ENCODE peak calls at places on chromosomes 13 and 19, in nine cellular contexts. One of them, this sample, is unnamed.

GRCh38 chr13:61410669-61411297 is 4.9 kb downstream of the PCDH20 start:
- DNase-seq in fibroblast of the conjunctiva: no peak
- DNase-seq in endodermal cell: no peak
- DNase-seq in uterus: no peak
- DNase-seq in C1 segment of cervical spinal cord: no peak
- DNase-seq in Peyer's patch: no peak
- DNase-seq in T-helper 1 cell: no peak
- DNase-seq in kidney glomerular epithelial cell: peak
- DNase-seq in activated effector memory CD4-positive, alpha-beta T cell treated with anti-CD3 and anti-CD28 coated beads, Interleukin-2, amount 50 U/mL, for 16 hours: no peak
- DNase-seq in this sample: peak

GRCh38 chr19:40416918-40417713 is 3.9 kb upstream of the PRX start:
- DNase-seq in fibroblast of the conjunctiva: no peak
- DNase-seq in T-helper 1 cell: no peak
- DNase-seq in uterus: no peak
- DNase-seq in C1 segment of cervical spinal cord: no peak
- DNase-seq in endodermal cell: peak
- DNase-seq in kidney glomerular epithelial cell: no peak
- DNase-seq in activated effector memory CD4-positive, alpha-beta T cell treated with anti-CD3 and anti-CD28 coated beads, Interleukin-2, amount 50 U/mL, for 16 hours: no peak
- DNase-seq in Peyer's patch: peak
- DNase-seq in this sample: no peak

GRCh38 chr13:113631341-113632095 is 26.5 kb downstream of the ATP4B start:
- DNase-seq in T-helper 1 cell: no peak
- DNase-seq in uterus: no peak
- DNase-seq in Peyer's patch: no peak
- DNase-seq in C1 segment of cervical spinal cord: no peak
- DNase-seq in activated effector memory CD4-positive, alpha-beta T cell treated with anti-CD3 and anti-CD28 coated beads, Interleukin-2, amount 50 U/mL, for 16 hours: no peak
- DNase-seq in endodermal cell: no peak
- DNase-seq in kidney glomerular epithelial cell: no peak
- DNase-seq in fibroblast of the conjunctiva: no peak
- DNase-seq in this sample: no peak

GRCh38 chr19:3178973-3179738 is 587 bp downstream of the S1PR4 start:
- DNase-seq in kidney glomerular epithelial cell: no peak
- DNase-seq in C1 segment of cervical spinal cord: no peak
- DNase-seq in endodermal cell: peak
- DNase-seq in activated effector memory CD4-positive, alpha-beta T cell treated with anti-CD3 and anti-CD28 coated beads, Interleukin-2, amount 50 U/mL, for 16 hours: peak
- DNase-seq in fibroblast of the conjunctiva: no peak
- DNase-seq in Peyer's patch: peak
- DNase-seq in uterus: no peak
- DNase-seq in T-helper 1 cell: no peak
- DNase-seq in this sample: no peak

GRCh38 chr19:29855771-29856510 is 44.1 kb downstream of the CCNE1 start:
- DNase-seq in fibroblast of the conjunctiva: no peak
- DNase-seq in T-helper 1 cell: no peak
- DNase-seq in endodermal cell: no peak
- DNase-seq in Peyer's patch: no peak
- DNase-seq in activated effector memory CD4-positive, alpha-beta T cell treated with anti-CD3 and anti-CD28 coated beads, Interleukin-2, amount 50 U/mL, for 16 hours: no peak
- DNase-seq in uterus: no peak
- DNase-seq in C1 segment of cervical spinal cord: no peak
- DNase-seq in kidney glomerular epithelial cell: no peak
- DNase-seq in this sample: no peak

GRCh38 chr19:35722897-35723296 is 5.1 kb downstream of the KMT2B start:
- DNase-seq in T-helper 1 cell: no peak
- DNase-seq in endodermal cell: no peak
- DNase-seq in activated effector memory CD4-positive, alpha-beta T cell treated with anti-CD3 and anti-CD28 coated beads, Interleukin-2, amount 50 U/mL, for 16 hours: no peak
- DNase-seq in fibroblast of the conjunctiva: no peak
- DNase-seq in Peyer's patch: no peak
- DNase-seq in kidney glomerular epithelial cell: no peak
- DNase-seq in uterus: no peak
- DNase-seq in C1 segment of cervical spinal cord: no peak
- DNase-seq in this sample: no peak

GRCh38 chr13:35157143-35157755 is 215.2 kb downstream of the NBEA start:
- DNase-seq in T-helper 1 cell: peak
- DNase-seq in Peyer's patch: peak
- DNase-seq in activated effector memory CD4-positive, alpha-beta T cell treated with anti-CD3 and anti-CD28 coated beads, Interleukin-2, amount 50 U/mL, for 16 hours: no peak
- DNase-seq in kidney glomerular epithelial cell: peak
- DNase-seq in fibroblast of the conjunctiva: peak
- DNase-seq in endodermal cell: peak
- DNase-seq in C1 segment of cervical spinal cord: no peak
- DNase-seq in uterus: peak
- DNase-seq in this sample: peak

GRCh38 chr13:73870036-73870741 is 264.0 kb downstream of the KLF12 start:
- DNase-seq in activated effector memory CD4-positive, alpha-beta T cell treated with anti-CD3 and anti-CD28 coated beads, Interleukin-2, amount 50 U/mL, for 16 hours: no peak
- DNase-seq in fibroblast of the conjunctiva: no peak
- DNase-seq in C1 segment of cervical spinal cord: no peak
- DNase-seq in Peyer's patch: no peak
- DNase-seq in endodermal cell: no peak
- DNase-seq in kidney glomerular epithelial cell: no peak
- DNase-seq in uterus: no peak
- DNase-seq in T-helper 1 cell: no peak
- DNase-seq in this sample: peak

GRCh38 chr19:42450314-42450934 is 7.7 kb upstream of the CXCL17 start:
- DNase-seq in uterus: peak
- DNase-seq in C1 segment of cervical spinal cord: peak
- DNase-seq in T-helper 1 cell: peak
- DNase-seq in fibroblast of the conjunctiva: peak
- DNase-seq in kidney glomerular epithelial cell: peak
- DNase-seq in Peyer's patch: peak
- DNase-seq in activated effector memory CD4-positive, alpha-beta T cell treated with anti-CD3 and anti-CD28 coated beads, Interleukin-2, amount 50 U/mL, for 16 hours: peak
- DNase-seq in endodermal cell: peak
- DNase-seq in this sample: peak

GRCh38 chr13:99417821-99418662 is 83.2 kb upstream of the TM9SF2 start:
- DNase-seq in Peyer's patch: peak
- DNase-seq in T-helper 1 cell: no peak
- DNase-seq in activated effector memory CD4-positive, alpha-beta T cell treated with anti-CD3 and anti-CD28 coated beads, Interleukin-2, amount 50 U/mL, for 16 hours: peak
- DNase-seq in kidney glomerular epithelial cell: no peak
- DNase-seq in C1 segment of cervical spinal cord: no peak
- DNase-seq in endodermal cell: no peak
- DNase-seq in fibroblast of the conjunctiva: no peak
- DNase-seq in uterus: no peak
- DNase-seq in this sample: no peak

GRCh38 chr19:41993612-41994483 is at the start of gene ATP1A3:
- DNase-seq in Peyer's patch: peak
- DNase-seq in endodermal cell: peak
- DNase-seq in C1 segment of cervical spinal cord: peak
- DNase-seq in uterus: no peak
- DNase-seq in kidney glomerular epithelial cell: no peak
- DNase-seq in fibroblast of the conjunctiva: no peak
- DNase-seq in activated effector memory CD4-positive, alpha-beta T cell treated with anti-CD3 and anti-CD28 coated beads, Interleukin-2, amount 50 U/mL, for 16 hours: peak
- DNase-seq in T-helper 1 cell: peak
- DNase-seq in this sample: no peak

GRCh38 chr13:53920916-53921315 is 892.3 kb downstream of the OLFM4 start:
- DNase-seq in C1 segment of cervical spinal cord: no peak
- DNase-seq in T-helper 1 cell: no peak
- DNase-seq in activated effector memory CD4-positive, alpha-beta T cell treated with anti-CD3 and anti-CD28 coated beads, Interleukin-2, amount 50 U/mL, for 16 hours: no peak
- DNase-seq in Peyer's patch: no peak
- DNase-seq in endodermal cell: no peak
- DNase-seq in fibroblast of the conjunctiva: no peak
- DNase-seq in uterus: no peak
- DNase-seq in kidney glomerular epithelial cell: no peak
- DNase-seq in this sample: no peak

GRCh38 chr19:30325657-30326056 is 46.5 kb upstream of the ZNF536 start:
- DNase-seq in Peyer's patch: no peak
- DNase-seq in endodermal cell: peak
- DNase-seq in activated effector memory CD4-positive, alpha-beta T cell treated with anti-CD3 and anti-CD28 coated beads, Interleukin-2, amount 50 U/mL, for 16 hours: no peak
- DNase-seq in kidney glomerular epithelial cell: no peak
- DNase-seq in uterus: no peak
- DNase-seq in C1 segment of cervical spinal cord: no peak
- DNase-seq in T-helper 1 cell: no peak
- DNase-seq in fibroblast of the conjunctiva: no peak
- DNase-seq in this sample: no peak

GRCh38 chr19:41740415-41741243 is 14.7 kb upstream of the CEACAM6 start:
- DNase-seq in endodermal cell: no peak
- DNase-seq in uterus: no peak
- DNase-seq in fibroblast of the conjunctiva: no peak
- DNase-seq in activated effector memory CD4-positive, alpha-beta T cell treated with anti-CD3 and anti-CD28 coated beads, Interleukin-2, amount 50 U/mL, for 16 hours: no peak
- DNase-seq in Peyer's patch: no peak
- DNase-seq in C1 segment of cervical spinal cord: no peak
- DNase-seq in T-helper 1 cell: no peak
- DNase-seq in kidney glomerular epithelial cell: no peak
- DNase-seq in this sample: no peak

GRCh38 chr13:85405316-85405897 is 393.8 kb downstream of the SLITRK6 start:
- DNase-seq in activated effector memory CD4-positive, alpha-beta T cell treated with anti-CD3 and anti-CD28 coated beads, Interleukin-2, amount 50 U/mL, for 16 hours: no peak
- DNase-seq in Peyer's patch: no peak
- DNase-seq in uterus: no peak
- DNase-seq in T-helper 1 cell: no peak
- DNase-seq in fibroblast of the conjunctiva: no peak
- DNase-seq in C1 segment of cervical spinal cord: no peak
- DNase-seq in kidney glomerular epithelial cell: no peak
- DNase-seq in endodermal cell: no peak
- DNase-seq in this sample: no peak

GRCh38 chr19:3821857-3822364 is 35.7 kb upstream of the MATK start:
- DNase-seq in C1 segment of cervical spinal cord: no peak
- DNase-seq in uterus: no peak
- DNase-seq in endodermal cell: peak
- DNase-seq in T-helper 1 cell: peak
- DNase-seq in kidney glomerular epithelial cell: no peak
- DNase-seq in Peyer's patch: peak
- DNase-seq in activated effector memory CD4-positive, alpha-beta T cell treated with anti-CD3 and anti-CD28 coated beads, Interleukin-2, amount 50 U/mL, for 16 hours: peak
- DNase-seq in fibroblast of the conjunctiva: no peak
- DNase-seq in this sample: no peak

GRCh38 chr19:6074709-6075403 is 35.4 kb downstream of the RFX2 start:
- DNase-seq in activated effector memory CD4-positive, alpha-beta T cell treated with anti-CD3 and anti-CD28 coated beads, Interleukin-2, amount 50 U/mL, for 16 hours: no peak
- DNase-seq in endodermal cell: no peak
- DNase-seq in uterus: no peak
- DNase-seq in C1 segment of cervical spinal cord: no peak
- DNase-seq in fibroblast of the conjunctiva: no peak
- DNase-seq in kidney glomerular epithelial cell: no peak
- DNase-seq in Peyer's patch: peak
- DNase-seq in T-helper 1 cell: no peak
- DNase-seq in this sample: no peak

GRCh38 chr19:47097396-47098217 is 16.0 kb downstream of the ZC3H4 start:
- DNase-seq in T-helper 1 cell: no peak
- DNase-seq in kidney glomerular epithelial cell: no peak
- DNase-seq in uterus: no peak
- DNase-seq in C1 segment of cervical spinal cord: peak
- DNase-seq in activated effector memory CD4-positive, alpha-beta T cell treated with anti-CD3 and anti-CD28 coated beads, Interleukin-2, amount 50 U/mL, for 16 hours: no peak
- DNase-seq in endodermal cell: peak
- DNase-seq in Peyer's patch: no peak
- DNase-seq in fibroblast of the conjunctiva: no peak
- DNase-seq in this sample: no peak

GRCh38 chr13:99724633-99725517 is 223.6 kb downstream of the TM9SF2 start:
- DNase-seq in kidney glomerular epithelial cell: no peak
- DNase-seq in activated effector memory CD4-positive, alpha-beta T cell treated with anti-CD3 and anti-CD28 coated beads, Interleukin-2, amount 50 U/mL, for 16 hours: no peak
- DNase-seq in uterus: no peak
- DNase-seq in endodermal cell: no peak
- DNase-seq in T-helper 1 cell: no peak
- DNase-seq in Peyer's patch: no peak
- DNase-seq in fibroblast of the conjunctiva: no peak
- DNase-seq in C1 segment of cervical spinal cord: no peak
- DNase-seq in this sample: no peak

This sample was measured in renal cortical epithelial cell.